ENCODE peak calls at places on chromosomes 1 and 21, in nine cellular contexts. Z is endothelial cell; L is stromal cell of bone marrow; S is stimulated activated CD4-positive, alpha-beta T cell treated with anti-CD3 and anti-CD28 coated beads, TNF-alpha, amount 100 ng/mL, for 4 hours; E is Calu3; J is RPMI8226; R is naive thymus-derived CD8-positive, alpha-beta T cell; X is neural crest cell; F is heart left ventricle. N is an unnamed sample.

GRCh38 chr1:113605099-113605498 is 154.2 kb downstream of the PHTF1 start:
- DNase-seq in Z (no peak), L (no peak), S (no peak), E (no peak), J (no peak), R (no peak), X (no peak), F (no peak), N (no peak)

GRCh38 chr1:204274441-204274840 is 60.7 kb upstream of the GOLT1A start:
- DNase-seq in Z (no peak), L (no peak), S (no peak), E (no peak), J (no peak), R (no peak), X (no peak), F (no peak), N (no peak)

GRCh38 chr1:4792565-4792964 is 138.2 kb downstream of the AJAP1 start:
- DNase-seq in Z (no peak), L (no peak), S (no peak), E (no peak), J (no peak), R (no peak), X (no peak), F (no peak), N (no peak)

GRCh38 chr1:202189012-202189790 is 4.4 kb upstream of the LGR6 start:
- DNase-seq in Z (peak), L (no peak), S (peak), E (peak), J (peak), R (peak), X (peak), F (peak), N (peak)

GRCh38 chr21:20802631-20803260 is 195.5 kb upstream of the NCAM2 start:
- DNase-seq in Z (no peak), L (no peak), S (no peak), E (no peak), J (no peak), R (no peak), X (no peak), F (no peak), N (no peak)

GRCh38 chr21:44052071-44052829 is 40.1 kb downstream of the TRAPPC10 start:
- DNase-seq in Z (no peak), L (peak), S (no peak), E (no peak), J (no peak), R (no peak), X (no peak), F (no peak), N (no peak)

GRCh38 chr1:7015022-7015421 is 229.8 kb downstream of the CAMTA1 start:
- DNase-seq in Z (no peak), L (no peak), S (no peak), E (no peak), J (no peak), R (no peak), X (no peak), F (no peak), N (no peak)

GRCh38 chr1:225653463-225654276 is 747 bp upstream of the ENAH start:
- DNase-seq in Z (peak), L (peak), S (no peak), E (peak), J (no peak), R (no peak), X (peak), F (peak), N (peak)

GRCh38 chr21:46057111-46057709 is 40.7 kb upstream of the COL6A2 start:
- DNase-seq in Z (no peak), L (no peak), S (no peak), E (no peak), J (no peak), R (peak), X (no peak), F (no peak), N (no peak)